ENCODE peak calls at places on chromosomes 16 and 17, in four cellular contexts. N is transverse colon, V is astrocyte of the spinal cord, O is cardiac fibroblast. A is an unnamed sample.

GRCh38 chr17:15265131-15265530 is at the start of gene PMP22:
- DNase-seq in V (no peak), O (peak), N (peak), A (no peak)

GRCh38 chr17:16374129-16374528 is 6.8 kb upstream of the UBB start:
- DNase-seq in O (peak), N (peak), V (peak), A (peak)

GRCh38 chr17:44820631-44821196 is 9.4 kb downstream of the GJC1 start:
- DNase-seq in O (peak), N (no peak), V (peak), A (peak)

GRCh38 chr16:50393461-50394214 is 24.9 kb upstream of the BRD7 start:
- DNase-seq in V (no peak), O (no peak), N (no peak), A (no peak)

GRCh38 chr17:16911141-16911937 is 60.6 kb downstream of the TNFRSF13B start:
- DNase-seq in O (peak), V (peak), N (peak), A (no peak)

GRCh38 chr17:58387834-58388233 is 29.5 kb downstream of the RNF43 start:
- DNase-seq in O (no peak), V (no peak), N (peak), A (no peak)

GRCh38 chr17:42518046-42518754 is 17.8 kb upstream of the NAGLU start:
- DNase-seq in N (peak), V (peak), O (peak), A (peak)

GRCh38 chr16:10839271-10839661 is 20.7 kb upstream of the TVP23A start:
- DNase-seq in N (no peak), V (no peak), O (no peak), A (no peak)

GRCh38 chr17:5877948-5878347 is 192.2 kb upstream of the WSCD1 start:
- DNase-seq in N (no peak), V (peak), O (no peak), A (peak)

GRCh38 chr16:8510160-8510559 is 80.2 kb downstream of the TMEM114 start:
- DNase-seq in O (no peak), V (no peak), N (no peak), A (no peak)

GRCh38 chr16:77564791-77565390 is 130.1 kb upstream of the ADAMTS18 start:
- DNase-seq in N (no peak), V (peak), O (peak), A (peak)

GRCh38 chr17:46943511-46944393 is 20.8 kb downstream of the GOSR2 start:
- DNase-seq in O (peak), V (peak), N (no peak), A (peak)

GRCh38 chr17:17886253-17886652 is 49.5 kb upstream of the SREBF1 start:
- DNase-seq in O (no peak), N (peak), V (no peak), A (no peak)

GRCh38 chr17:43570518-43570928 is 24.4 kb upstream of the ETV4 start:
- DNase-seq in N (no peak), O (no peak), V (peak), A (no peak)

GRCh38 chr17:9645858-9646555 is 690 bp downstream of the USP43 start:
- DNase-seq in V (peak), N (peak), O (no peak), A (peak)

GRCh38 chr16:66408181-66409048 is 18.7 kb upstream of the BEAN1 start:
- DNase-seq in V (peak), N (no peak), O (peak), A (peak)

GRCh38 chr16:51880776-51881175 is 666.2 kb downstream of the TOX3 start:
- DNase-seq in V (peak), O (peak), N (no peak), A (peak)

GRCh38 chr17:28335959-28336871 is 654 bp downstream of the TNFAIP1 start:
- DNase-seq in V (peak), N (peak), O (peak), A (peak)

GRCh38 chr17:36888236-36888957 is 48.9 kb upstream of the LHX1 start:
- DNase-seq in N (no peak), V (no peak), O (no peak), A (no peak)

GRCh38 chr16:88943741-88944140 is 33.3 kb downstream of the CBFA2T3 start:
- DNase-seq in O (no peak), V (no peak), N (no peak), A (no peak)

GRCh38 chr17:80474231-80474932 is 2.0 kb downstream of the NPTX1 start:
- DNase-seq in V (peak), N (no peak), O (peak), A (peak)

GRCh38 chr16:23255000-23255399 is 47.1 kb upstream of the SCNN1B start:
- DNase-seq in V (no peak), O (no peak), N (no peak), A (no peak)

GRCh38 chr17:28623696-28624095 is 9.7 kb upstream of the RSKR start:
- DNase-seq in V (no peak), N (no peak), O (no peak), A (no peak)

GRCh38 chr17:49359990-49360795 is 1.9 kb downstream of the ZNF652 start:
- DNase-seq in N (no peak), V (no peak), O (no peak), A (peak)
- H3K4me3 ChIP-seq in N (no peak), V (peak), O (peak), A (peak)

DNA sequence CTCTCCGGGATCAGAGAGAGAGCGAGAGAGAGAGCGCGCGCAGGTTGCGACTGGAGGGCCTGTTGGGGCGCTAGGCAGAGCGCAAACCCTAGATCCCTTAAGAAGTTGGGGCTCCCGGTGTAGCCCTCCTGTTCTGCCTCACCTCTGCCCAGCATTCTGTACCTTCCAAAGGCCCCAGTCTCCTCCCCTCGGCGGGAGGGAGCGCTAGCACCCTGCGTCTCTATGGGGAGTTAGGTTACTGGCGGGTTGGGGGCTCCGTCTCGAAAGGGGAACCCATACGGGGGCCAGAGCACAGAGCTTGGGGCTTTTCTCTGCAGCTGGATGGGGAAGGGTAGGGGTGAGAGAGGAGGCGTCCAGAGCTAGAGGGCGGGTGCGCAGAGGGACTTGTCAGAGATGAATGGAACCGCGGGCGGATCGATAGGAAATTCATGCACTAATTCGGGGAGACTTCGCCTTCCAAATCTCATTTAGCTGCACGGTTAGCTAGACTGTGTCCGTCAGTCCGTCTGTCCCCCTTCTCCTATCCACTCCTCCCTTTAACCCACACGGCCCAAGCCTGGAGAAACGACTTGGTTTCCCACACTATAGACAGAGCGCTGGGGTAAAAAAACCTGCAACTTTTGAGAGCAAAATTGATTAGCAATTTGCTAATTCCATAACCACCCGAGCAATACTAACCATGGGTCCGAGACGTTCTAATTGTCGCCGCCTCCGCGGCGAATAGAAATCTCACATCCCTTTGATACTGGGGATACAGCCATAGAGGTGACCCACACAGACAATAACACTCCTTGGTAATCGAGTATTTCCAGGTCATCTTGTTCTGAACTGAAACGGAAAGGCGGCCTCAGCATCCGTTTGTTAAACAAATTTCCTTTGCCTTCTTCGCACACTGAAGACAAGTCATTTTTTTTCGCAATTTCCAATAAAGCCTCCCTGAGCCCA is 738 bp upstream of the HOXB4 start:
- DNase-seq in N (no peak), V (no peak), O (no peak), A (no peak)
- TF ChIP-seq CTCF in N (no peak), V (no peak), O (no peak), A (no peak)

GRCh38 chr17:21425736-21426135 is 49.6 kb downstream of the KCNJ12 start:
- DNase-seq in N (no peak), V (no peak), O (no peak), A (no peak)
- H3K4me3 ChIP-seq in N (no peak), V (no peak), O (no peak), A (no peak)

GRCh38 chr17:7841622-7842379 is 7.8 kb downstream of the KDM6B start:
- DNase-seq in N (peak), O (peak), V (peak), A (peak)
- TF ChIP-seq CTCF in N (no peak), O (no peak), V (peak), A (no peak)

DNA sequence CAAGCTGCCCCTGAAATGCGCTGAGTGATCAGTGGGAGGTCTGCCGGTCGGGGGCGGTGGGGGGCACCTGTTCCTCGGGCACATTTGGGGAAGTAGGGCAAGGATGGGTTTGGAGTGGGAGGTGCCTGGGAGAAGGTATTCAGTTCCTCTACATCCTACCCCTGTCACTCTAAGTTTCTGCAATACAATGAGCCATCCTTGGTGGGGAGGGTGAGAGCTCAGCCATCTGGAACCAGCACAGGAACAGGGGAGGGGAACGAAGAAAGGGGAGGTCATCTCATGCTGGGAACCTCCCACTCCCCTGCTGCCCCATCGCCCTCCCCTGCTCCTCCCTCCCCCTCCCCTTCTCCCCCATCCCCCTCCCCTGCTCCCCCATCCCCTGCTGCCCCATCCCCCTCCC is 4.2 kb downstream of the DPH1 start:
- DNase-seq in N (no peak), O (peak), V (no peak), A (no peak)
- H3K4me3 ChIP-seq in N (no peak), O (no peak), V (no peak), A (no peak)

DNA sequence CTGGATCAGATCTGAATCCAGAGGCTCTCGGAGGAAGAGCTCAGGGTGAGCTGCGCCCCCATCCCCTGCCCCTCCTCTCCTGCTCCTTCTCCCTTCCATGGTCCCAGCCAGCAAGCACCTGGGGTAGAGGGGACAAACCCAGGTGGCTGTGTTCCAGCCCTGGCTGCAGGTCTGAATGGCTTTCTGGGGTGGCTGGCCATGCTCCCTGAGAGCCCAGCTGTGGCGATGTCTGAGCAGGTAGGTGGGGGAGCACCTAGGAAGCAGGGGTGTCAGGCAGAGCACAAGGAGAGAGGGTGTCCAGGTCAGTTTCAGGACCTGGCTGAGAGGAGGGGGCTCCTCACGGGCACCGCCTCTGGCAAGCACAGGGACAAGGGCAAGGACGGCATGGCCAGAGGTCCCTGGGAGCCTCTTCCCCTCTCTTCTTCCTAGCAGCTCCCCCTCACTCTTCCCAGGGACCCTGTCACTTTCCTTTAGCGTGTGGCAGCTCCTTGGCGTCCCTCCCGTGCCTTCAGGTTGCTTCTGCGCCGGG is 310.0 kb downstream of the SEC14L1 start:
- DNase-seq in O (no peak), N (no peak), V (no peak), A (no peak)
- TF ChIP-seq CTCF in O (no peak), N (no peak), V (no peak), A (no peak)

GRCh38 chr17:1379208-1379929 is 20.7 kb downstream of the YWHAE start:
- DNase-seq in O (no peak), N (no peak), V (no peak), A (no peak)
- H3K4me3 ChIP-seq in O (no peak), N (no peak), V (no peak), A (no peak)

GRCh38 chr16:67444259-67445125 is 13.6 kb downstream of the HSD11B2 start:
- DNase-seq in O (no peak), N (no peak), V (no peak), A (no peak)
- TF ChIP-seq CTCF in O (no peak), N (no peak), V (no peak), A (peak)

DNA sequence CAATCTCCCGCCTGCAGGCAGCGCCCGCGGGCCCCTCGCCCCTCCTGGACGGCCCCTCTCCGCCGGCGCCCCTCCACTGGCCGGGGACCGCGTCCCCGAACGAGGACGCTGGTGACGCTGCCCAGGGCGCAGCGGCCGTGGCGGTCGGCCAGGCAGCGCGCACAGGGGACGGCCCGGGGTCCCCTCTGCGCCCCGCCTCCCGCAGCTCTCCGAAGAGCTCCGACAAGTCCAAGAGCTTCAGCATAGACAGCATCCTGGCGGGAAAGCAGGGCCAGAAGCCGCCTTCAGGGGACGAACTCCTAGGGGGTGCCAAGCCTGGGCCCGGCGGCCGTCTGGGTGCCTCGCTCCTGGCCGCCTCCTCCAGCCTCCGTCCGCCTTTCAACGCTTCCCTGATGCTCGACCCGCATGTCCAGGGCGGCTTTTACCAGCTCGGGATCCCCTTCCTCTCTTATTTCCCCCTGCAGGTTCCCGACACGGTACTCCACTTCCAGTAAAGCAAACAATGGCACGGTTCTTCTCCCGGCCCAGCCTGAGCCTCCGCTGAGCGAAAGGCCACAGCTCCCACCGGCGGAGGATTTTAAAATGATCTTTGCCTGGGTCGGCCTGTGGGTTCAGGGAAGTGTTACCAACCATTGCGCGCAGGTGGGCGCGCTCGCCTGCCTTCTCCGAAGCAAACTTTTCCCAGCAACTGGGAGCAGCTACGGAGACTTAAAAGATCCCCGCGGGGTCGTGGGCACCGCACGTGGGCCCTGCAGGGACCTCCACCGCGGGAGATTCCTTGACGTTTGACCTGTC is 1.1 kb downstream of the FOXL1 start:
- DNase-seq in V (peak), N (no peak), O (no peak), A (peak)
- H3K4me3 ChIP-seq in V (peak), N (no peak), O (peak), A (peak)

GRCh38 chr16:72846594-72846993 is 201.3 kb downstream of the ZFHX3 start:
- DNase-seq in O (no peak), V (no peak), N (no peak), A (no peak)

GRCh38 chr16:72848045-72848410 is 199.9 kb downstream of the ZFHX3 start:
- DNase-seq in O (no peak), V (no peak), N (no peak), A (no peak)

GRCh38 chr16:72845322-72846020 is 202.5 kb downstream of the ZFHX3 start:
- DNase-seq in V (no peak), N (no peak), O (no peak), A (no peak)

GRCh38 chr16:72848759-72849664 is 198.9 kb downstream of the ZFHX3 start:
- DNase-seq in O (peak), V (peak), N (peak), A (peak)

DNA sequence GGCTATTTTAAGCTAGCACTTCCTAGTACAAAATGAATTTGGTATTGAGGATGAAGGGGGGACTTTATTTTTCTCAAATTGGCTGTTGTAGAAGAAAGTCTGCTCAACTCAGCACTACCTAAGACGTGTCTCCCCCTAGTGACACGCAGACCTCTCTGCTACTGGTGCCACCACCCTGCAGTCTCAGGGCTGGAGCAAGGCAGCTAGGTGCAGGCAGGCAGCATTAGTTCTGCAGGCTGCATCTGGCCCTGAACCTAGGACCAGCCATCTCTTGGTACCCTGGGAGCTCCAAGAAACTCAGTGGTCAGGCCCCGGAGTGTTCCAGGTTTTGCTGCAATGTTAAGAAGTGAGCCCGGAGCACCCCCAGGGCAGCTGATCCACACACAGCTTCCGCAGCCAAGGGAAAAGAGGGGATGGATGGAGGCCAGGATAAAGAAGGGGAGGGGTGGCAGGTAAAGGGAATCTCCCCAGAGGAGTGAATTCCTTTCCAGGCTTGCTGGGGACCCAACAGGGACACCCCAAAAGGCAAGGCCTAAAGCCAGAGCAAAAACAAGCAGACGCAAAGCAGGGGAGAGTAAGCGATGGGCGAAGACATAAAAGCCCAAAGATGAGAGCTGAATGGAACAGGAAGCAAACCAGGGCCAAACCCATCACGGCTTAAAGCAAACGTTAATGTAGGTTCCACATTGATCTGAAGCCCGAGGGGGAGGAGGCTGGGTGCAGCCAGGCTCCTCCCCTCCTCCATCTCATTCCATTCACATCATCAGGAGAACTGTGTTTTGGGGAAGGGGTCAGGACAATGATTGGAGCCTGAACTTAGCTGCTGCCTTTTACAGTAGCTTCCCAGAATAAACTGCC is 200.5 kb downstream of the ZFHX3 start:
- DNase-seq in O (peak), V (peak), N (no peak), A (peak)
- TF ChIP-seq CTCF in O (peak), V (peak), N (no peak), A (peak)